ENCODE peak calls at places on chromosomes 4 and X, in six cellular contexts. One of them, this sample, is unnamed.

GRCh38 chrX:130055103-130055502 is 55.2 kb downstream of the ELF4 start:
- DNase-seq in trophoblast cell: peak; percentile 43
- DNase-seq in H9: no peak
- DNase-seq in IMR-90: peak; percentile 69
- DNase-seq in mesendoderm: peak; percentile 77
- DNase-seq in H1: no peak
- DNase-seq in this sample: peak; percentile 33

GRCh38 chrX:132022863-132023116 is 312 bp upstream of the STK26 start:
- DNase-seq in trophoblast cell: no peak
- DNase-seq in H9: no peak
- DNase-seq in IMR-90: no peak
- DNase-seq in mesendoderm: no peak
- DNase-seq in H1: no peak
- DNase-seq in this sample: no peak

GRCh38 chr4:185966997-185967775 is 101.8 kb upstream of the TLR3 start:
- DNase-seq in trophoblast cell: no peak
- DNase-seq in H9: no peak
- DNase-seq in IMR-90: no peak
- DNase-seq in mesendoderm: no peak
- DNase-seq in H1: no peak
- DNase-seq in this sample: no peak

GRCh38 chr4:26779674-26780073 is 81.0 kb upstream of the STIM2 start:
- DNase-seq in trophoblast cell: no peak
- DNase-seq in H9: no peak
- DNase-seq in IMR-90: peak; percentile 48
- DNase-seq in mesendoderm: no peak
- DNase-seq in H1: no peak
- DNase-seq in this sample: no peak

GRCh38 chr4:67853336-67853735 is 30.5 kb downstream of the TMPRSS11D start:
- DNase-seq in trophoblast cell: no peak
- DNase-seq in H9: no peak
- DNase-seq in IMR-90: no peak
- DNase-seq in mesendoderm: no peak
- DNase-seq in H1: no peak
- DNase-seq in this sample: no peak

GRCh38 chr4:174135530-174135929 is 147.9 kb downstream of the FBXO8 start:
- DNase-seq in trophoblast cell: no peak
- DNase-seq in H9: no peak
- DNase-seq in IMR-90: no peak
- DNase-seq in mesendoderm: no peak
- DNase-seq in H1: no peak
- DNase-seq in this sample: no peak

GRCh38 chrX:115147220-115147619 is 42.0 kb upstream of the RBMXL3 start:
- DNase-seq in trophoblast cell: no peak
- DNase-seq in H9: no peak
- DNase-seq in IMR-90: peak; percentile 40
- DNase-seq in mesendoderm: peak; percentile 4
- DNase-seq in H1: no peak
- DNase-seq in this sample: peak; percentile 24

GRCh38 chr4:40199999-40200880 is 3.4 kb downstream of the RHOH start:
- DNase-seq in trophoblast cell: peak; percentile 37
- DNase-seq in H9: no peak
- DNase-seq in IMR-90: peak; percentile 23
- DNase-seq in mesendoderm: no peak
- DNase-seq in H1: no peak
- DNase-seq in this sample: peak; percentile 61

DNA sequence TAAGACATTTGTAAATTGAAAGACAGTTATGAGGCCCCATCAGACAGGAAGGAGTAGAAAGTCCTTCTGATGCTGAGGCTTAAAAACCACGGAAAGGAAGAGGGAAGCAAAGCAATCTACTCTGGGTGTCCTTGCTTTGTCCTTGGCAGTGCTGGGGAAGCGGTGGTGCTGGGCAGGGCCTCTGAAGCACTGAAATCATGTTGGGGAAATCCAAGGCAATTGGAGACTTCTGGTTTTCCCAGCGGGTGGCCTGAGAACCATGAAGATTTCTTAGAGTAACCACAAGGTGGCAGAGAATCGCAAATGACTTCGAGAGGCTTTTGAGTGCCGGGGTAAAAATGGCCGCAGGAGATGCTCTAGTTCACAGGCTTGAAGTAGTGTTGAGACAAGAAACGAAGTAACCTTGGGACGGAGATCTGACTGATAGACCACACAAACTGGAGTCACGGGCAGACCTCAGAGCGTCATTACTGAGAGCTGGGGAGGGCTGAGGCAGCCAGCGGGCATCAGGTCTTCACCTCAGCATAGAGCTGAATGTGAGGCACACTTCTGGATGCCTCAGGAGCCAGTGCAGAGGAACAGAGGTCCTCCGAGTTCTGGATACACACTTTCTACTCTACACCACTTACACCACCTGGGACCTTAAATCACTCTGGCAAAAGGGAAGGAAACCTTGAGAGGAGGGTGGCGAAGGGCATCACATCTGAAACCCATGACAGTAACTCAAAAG is 130.7 kb upstream of the GPRIN3 start:
- DNase-seq in trophoblast cell: peak; percentile 41
- DNase-seq in H9: peak; percentile 76
- DNase-seq in IMR-90: peak; percentile 49
- DNase-seq in mesendoderm: peak; percentile 90
- DNase-seq in H1: peak; percentile 78
- DNase-seq in this sample: peak; percentile 67
- H3K4ac ChIP-seq in trophoblast cell: no peak overlapping the region
- H3K4ac ChIP-seq in H9: no peak overlapping the region
- H3K4ac ChIP-seq in IMR-90: no peak overlapping the region
- H3K4ac ChIP-seq in mesendoderm: no peak overlapping the region
- H3K4ac ChIP-seq in H1: no peak overlapping the region
- H3K4ac ChIP-seq in this sample: no peak overlapping the region

GRCh38 chr4:168536448-168536847 is 39.6 kb downstream of the PALLD start:
- DNase-seq in trophoblast cell: no peak
- DNase-seq in H9: no peak
- DNase-seq in IMR-90: no peak
- DNase-seq in mesendoderm: peak; percentile 67
- DNase-seq in H1: no peak
- DNase-seq in this sample: no peak
- H3K4me1 ChIP-seq in trophoblast cell: no peaks in the 10 kb centered on the region
- H3K4me1 ChIP-seq in H9: no peaks in the 10 kb centered on the region
- H3K4me1 ChIP-seq in IMR-90: peaks cover 6% of the 10 kb centered on the region
- H3K4me1 ChIP-seq in mesendoderm: no peaks in the 10 kb centered on the region
- H3K4me1 ChIP-seq in H1: no peaks in the 10 kb centered on the region
- H3K4me1 ChIP-seq in this sample: peaks cover 1% of the 10 kb centered on the region

GRCh38 chr4:129353490-129353889 is 257.5 kb downstream of the C4orf33 start:
- DNase-seq in trophoblast cell: no peak
- DNase-seq in H9: no peak
- DNase-seq in IMR-90: no peak
- DNase-seq in mesendoderm: no peak
- DNase-seq in H1: no peak
- DNase-seq in this sample: no peak

GRCh38 chr4:129362685-129363274 is 266.8 kb downstream of the C4orf33 start:
- DNase-seq in trophoblast cell: peak; percentile 34
- DNase-seq in H9: peak; percentile 37
- DNase-seq in IMR-90: peak; percentile 60
- DNase-seq in mesendoderm: peak; percentile 71
- DNase-seq in H1: peak; percentile 54
- DNase-seq in this sample: peak; percentile 74

GRCh38 chr4:129355031-129355430 is 259.1 kb downstream of the C4orf33 start:
- DNase-seq in trophoblast cell: no peak
- DNase-seq in H9: no peak
- DNase-seq in IMR-90: no peak
- DNase-seq in mesendoderm: no peak
- DNase-seq in H1: no peak
- DNase-seq in this sample: no peak

GRCh38 chr4:129355529-129355928 is 259.6 kb downstream of the C4orf33 start:
- DNase-seq in trophoblast cell: peak; percentile 12
- DNase-seq in H9: no peak
- DNase-seq in IMR-90: no peak
- DNase-seq in mesendoderm: peak; percentile 54
- DNase-seq in H1: no peak
- DNase-seq in this sample: no peak

GRCh38 chr4:129358571-129358970 is 262.6 kb downstream of the C4orf33 start:
- DNase-seq in trophoblast cell: no peak
- DNase-seq in H9: no peak
- DNase-seq in IMR-90: peak; percentile 40
- DNase-seq in mesendoderm: peak; percentile 46
- DNase-seq in H1: no peak
- DNase-seq in this sample: peak; percentile 83
- H4K8ac ChIP-seq in trophoblast cell: no peak overlapping the region
- H4K8ac ChIP-seq in H9: no peak overlapping the region
- H4K8ac ChIP-seq in IMR-90: no peak overlapping the region
- H4K8ac ChIP-seq in mesendoderm: no peak overlapping the region
- H4K8ac ChIP-seq in H1: no peak overlapping the region
- H4K8ac ChIP-seq in this sample: no peak overlapping the region

GRCh38 chr4:3836041-3836801 is 70.0 kb downstream of the ADRA2C start:
- DNase-seq in trophoblast cell: peak; percentile 59
- DNase-seq in H9: peak; percentile 74
- DNase-seq in IMR-90: no peak
- DNase-seq in mesendoderm: peak; percentile 82
- DNase-seq in H1: no peak
- DNase-seq in this sample: no peak

GRCh38 chr4:3834186-3834920 is 68.2 kb downstream of the ADRA2C start:
- DNase-seq in trophoblast cell: no peak
- DNase-seq in H9: no peak
- DNase-seq in IMR-90: no peak
- DNase-seq in mesendoderm: no peak
- DNase-seq in H1: no peak
- DNase-seq in this sample: no peak

GRCh38 chr4:3835527-3836040 is 69.4 kb downstream of the ADRA2C start:
- DNase-seq in trophoblast cell: no peak
- DNase-seq in H9: no peak
- DNase-seq in IMR-90: no peak
- DNase-seq in mesendoderm: no peak
- DNase-seq in H1: no peak
- DNase-seq in this sample: no peak

GRCh38 chr4:3833326-3833989 is 67.3 kb downstream of the ADRA2C start:
- DNase-seq in trophoblast cell: no peak
- DNase-seq in H9: no peak
- DNase-seq in IMR-90: no peak
- DNase-seq in mesendoderm: no peak
- DNase-seq in H1: no peak
- DNase-seq in this sample: no peak

GRCh38 chr4:3834921-3835521 is 68.8 kb downstream of the ADRA2C start:
- DNase-seq in trophoblast cell: no peak
- DNase-seq in H9: no peak
- DNase-seq in IMR-90: no peak
- DNase-seq in mesendoderm: no peak
- DNase-seq in H1: no peak
- DNase-seq in this sample: no peak
- H3K4ac ChIP-seq in trophoblast cell: no peak overlapping the region
- H3K4ac ChIP-seq in H9: no peak overlapping the region
- H3K4ac ChIP-seq in IMR-90: no peak overlapping the region
- H3K4ac ChIP-seq in mesendoderm: no peak overlapping the region
- H3K4ac ChIP-seq in H1: no peak overlapping the region
- H3K4ac ChIP-seq in this sample: no peak overlapping the region

DNA sequence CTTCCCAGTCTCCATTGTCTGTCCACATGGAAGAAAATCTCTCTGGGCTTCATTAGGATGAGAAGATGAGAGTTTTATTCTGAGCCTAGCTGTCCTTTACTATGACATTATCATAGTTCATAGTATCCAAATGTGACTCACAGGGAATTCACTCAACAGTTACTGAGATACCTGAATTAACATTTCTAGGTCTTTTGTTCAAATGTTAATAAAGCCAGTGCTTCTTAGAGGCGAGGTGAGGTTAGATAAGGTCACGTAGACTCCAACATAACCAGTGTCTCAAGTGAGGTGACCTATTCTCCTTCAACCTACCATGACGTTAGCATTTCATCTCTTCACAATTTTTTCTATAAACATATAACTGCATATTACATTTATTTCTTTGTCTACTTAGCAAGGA is 67.2 kb downstream of the PALLD start:
- DNase-seq in trophoblast cell: no peak
- DNase-seq in H9: no peak
- DNase-seq in IMR-90: no peak
- DNase-seq in mesendoderm: no peak
- DNase-seq in H1: no peak
- DNase-seq in this sample: no peak
- H3K4me1 ChIP-seq in trophoblast cell: peaks cover 7% of the 10 kb centered on the region
- H3K4me1 ChIP-seq in H9: no peaks in the 10 kb centered on the region
- H3K4me1 ChIP-seq in IMR-90: peaks cover 14% of the 10 kb centered on the region
- H3K4me1 ChIP-seq in mesendoderm: no peaks in the 10 kb centered on the region
- H3K4me1 ChIP-seq in H1: no peaks in the 10 kb centered on the region
- H3K4me1 ChIP-seq in this sample: peaks cover 7% of the 10 kb centered on the region

GRCh38 chrX:125522752-125523151 is 203.1 kb downstream of the TEX13C start:
- DNase-seq in trophoblast cell: no peak
- DNase-seq in H9: no peak
- DNase-seq in IMR-90: no peak
- DNase-seq in mesendoderm: no peak
- DNase-seq in H1: no peak
- DNase-seq in this sample: no peak
- H4K8ac ChIP-seq in trophoblast cell: no peak overlapping the region
- H4K8ac ChIP-seq in H9: no peak overlapping the region
- H4K8ac ChIP-seq in IMR-90: no peak overlapping the region
- H4K8ac ChIP-seq in mesendoderm: no peak overlapping the region
- H4K8ac ChIP-seq in H1: no peak overlapping the region
- H4K8ac ChIP-seq in this sample: no peak overlapping the region

DNA sequence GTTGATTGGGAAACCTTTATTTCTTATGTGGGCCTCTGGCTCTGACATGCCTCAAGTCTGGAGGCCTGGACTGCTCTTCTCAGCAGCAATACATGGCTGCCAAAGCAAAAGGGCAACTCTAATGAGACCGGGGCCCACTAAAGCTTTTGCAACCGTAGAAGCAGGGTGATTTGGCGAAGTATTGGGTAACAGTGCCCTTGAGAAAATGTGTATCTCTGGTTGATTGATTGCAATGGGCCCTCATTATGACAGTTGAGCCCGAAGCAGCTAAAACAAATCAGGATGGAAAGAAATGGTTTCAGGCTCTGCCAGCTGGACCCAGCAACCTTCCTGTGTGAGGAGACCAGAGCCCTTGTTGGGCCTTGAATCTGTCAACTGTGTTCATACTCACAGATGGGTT is 73.4 kb downstream of the CLCN4 start:
- DNase-seq in trophoblast cell: no peak
- DNase-seq in H9: no peak
- DNase-seq in IMR-90: no peak
- DNase-seq in mesendoderm: no peak
- DNase-seq in H1: no peak
- DNase-seq in this sample: no peak
- H3K4ac ChIP-seq in trophoblast cell: no peak overlapping the region
- H3K4ac ChIP-seq in H9: no peak overlapping the region
- H3K4ac ChIP-seq in IMR-90: no peak overlapping the region
- H3K4ac ChIP-seq in mesendoderm: no peak overlapping the region
- H3K4ac ChIP-seq in H1: no peak overlapping the region
- H3K4ac ChIP-seq in this sample: no peak overlapping the region

GRCh38 chr4:146368209-146368608 is 153.5 kb downstream of the SLC10A7 start:
- DNase-seq in trophoblast cell: no peak
- DNase-seq in H9: no peak
- DNase-seq in IMR-90: no peak
- DNase-seq in mesendoderm: no peak
- DNase-seq in H1: no peak
- DNase-seq in this sample: no peak
- H3K4me1 ChIP-seq in trophoblast cell: no peaks in the 10 kb centered on the region
- H3K4me1 ChIP-seq in H9: no peaks in the 10 kb centered on the region
- H3K4me1 ChIP-seq in IMR-90: no peaks in the 10 kb centered on the region
- H3K4me1 ChIP-seq in mesendoderm: no peaks in the 10 kb centered on the region
- H3K4me1 ChIP-seq in H1: no peaks in the 10 kb centered on the region
- H3K4me1 ChIP-seq in this sample: no peaks in the 10 kb centered on the region

GRCh38 chr4:106691749-106692148 is 323.2 kb upstream of the GIMD1 start:
- DNase-seq in trophoblast cell: no peak
- DNase-seq in H9: no peak
- DNase-seq in IMR-90: no peak
- DNase-seq in mesendoderm: peak; percentile 25
- DNase-seq in H1: no peak
- DNase-seq in this sample: no peak
- H4K8ac ChIP-seq in trophoblast cell: no peak overlapping the region
- H4K8ac ChIP-seq in H9: no peak overlapping the region
- H4K8ac ChIP-seq in IMR-90: no peak overlapping the region
- H4K8ac ChIP-seq in mesendoderm: no peak overlapping the region
- H4K8ac ChIP-seq in H1: no peak overlapping the region
- H4K8ac ChIP-seq in this sample: no peak overlapping the region

GRCh38 chr4:1612278-1613098 is 71.6 kb downstream of the FAM53A start:
- DNase-seq in trophoblast cell: no peak
- DNase-seq in H9: no peak
- DNase-seq in IMR-90: no peak
- DNase-seq in mesendoderm: no peak
- DNase-seq in H1: no peak
- DNase-seq in this sample: no peak
- H3K4ac ChIP-seq in trophoblast cell: no peak overlapping the region
- H3K4ac ChIP-seq in H9: no peak overlapping the region
- H3K4ac ChIP-seq in IMR-90: no peak overlapping the region
- H3K4ac ChIP-seq in mesendoderm: no peak overlapping the region
- H3K4ac ChIP-seq in H1: no peak overlapping the region
- H3K4ac ChIP-seq in this sample: no peak overlapping the region

This sample was measured in mesenchymal stem cell.